ENCODE peak calls at places on chromosomes 7 and 10, in five cellular contexts. One of them, this sample, is unnamed.

GRCh38 chr7:73778801-73779389 is 8.8 kb upstream of the CLDN3 start:
- DNase-seq in epithelial cell of prostate: no peak
- DNase-seq in dorsolateral prefrontal cortex: peak
- DNase-seq in tibial nerve: no peak
- DNase-seq in Peyer's patch: peak
- DNase-seq in this sample: no peak

GRCh38 chr10:89147256-89147655 is 59.9 kb downstream of the CH25H start:
- DNase-seq in epithelial cell of prostate: peak
- DNase-seq in dorsolateral prefrontal cortex: no peak
- DNase-seq in tibial nerve: no peak
- DNase-seq in Peyer's patch: no peak
- DNase-seq in this sample: no peak

GRCh38 chr10:58028597-58029366 is 238.9 kb downstream of the IPMK start:
- DNase-seq in epithelial cell of prostate: no peak
- DNase-seq in dorsolateral prefrontal cortex: no peak
- DNase-seq in tibial nerve: no peak
- DNase-seq in Peyer's patch: no peak
- DNase-seq in this sample: no peak

GRCh38 chr7:115749924-115750323 is 280.6 kb downstream of the TFEC start:
- DNase-seq in epithelial cell of prostate: no peak
- DNase-seq in dorsolateral prefrontal cortex: no peak
- DNase-seq in tibial nerve: no peak
- DNase-seq in Peyer's patch: no peak
- DNase-seq in this sample: no peak

GRCh38 chr7:75762350-75762917 is 9.6 kb downstream of the CCL26 start:
- DNase-seq in epithelial cell of prostate: no peak
- DNase-seq in dorsolateral prefrontal cortex: no peak
- DNase-seq in tibial nerve: no peak
- DNase-seq in Peyer's patch: no peak
- DNase-seq in this sample: no peak

GRCh38 chr10:6399241-6399701 is 180.8 kb downstream of the PRKCQ start:
- DNase-seq in epithelial cell of prostate: no peak
- DNase-seq in dorsolateral prefrontal cortex: no peak
- DNase-seq in tibial nerve: no peak
- DNase-seq in Peyer's patch: no peak
- DNase-seq in this sample: no peak

GRCh38 chr10:97408496-97408992 is 7.4 kb upstream of the RRP12 start:
- DNase-seq in epithelial cell of prostate: no peak
- DNase-seq in dorsolateral prefrontal cortex: no peak
- DNase-seq in tibial nerve: no peak
- DNase-seq in Peyer's patch: no peak
- DNase-seq in this sample: no peak

GRCh38 chr10:17244712-17245365 is 16.8 kb downstream of the VIM start:
- DNase-seq in epithelial cell of prostate: no peak
- DNase-seq in dorsolateral prefrontal cortex: no peak
- DNase-seq in tibial nerve: no peak
- DNase-seq in Peyer's patch: no peak
- DNase-seq in this sample: no peak

GRCh38 chr10:49611166-49611814 is 1.2 kb downstream of the SLC18A3 start:
- DNase-seq in epithelial cell of prostate: no peak
- DNase-seq in dorsolateral prefrontal cortex: no peak
- DNase-seq in tibial nerve: no peak
- DNase-seq in Peyer's patch: peak
- DNase-seq in this sample: no peak

GRCh38 chr10:62894156-62894555 is 78.0 kb upstream of the EGR2 start:
- DNase-seq in epithelial cell of prostate: no peak
- DNase-seq in dorsolateral prefrontal cortex: no peak
- DNase-seq in tibial nerve: no peak
- DNase-seq in Peyer's patch: no peak
- DNase-seq in this sample: no peak

GRCh38 chr7:32616625-32617024 is 121.3 kb downstream of the AVL9 start:
- DNase-seq in epithelial cell of prostate: peak
- DNase-seq in dorsolateral prefrontal cortex: peak
- DNase-seq in tibial nerve: peak
- DNase-seq in Peyer's patch: no peak
- DNase-seq in this sample: no peak

GRCh38 chr7:135291809-135292253 is 58.2 kb downstream of the STRA8 start:
- DNase-seq in epithelial cell of prostate: peak
- DNase-seq in dorsolateral prefrontal cortex: no peak
- DNase-seq in tibial nerve: no peak
- DNase-seq in Peyer's patch: no peak
- DNase-seq in this sample: no peak

DNA sequence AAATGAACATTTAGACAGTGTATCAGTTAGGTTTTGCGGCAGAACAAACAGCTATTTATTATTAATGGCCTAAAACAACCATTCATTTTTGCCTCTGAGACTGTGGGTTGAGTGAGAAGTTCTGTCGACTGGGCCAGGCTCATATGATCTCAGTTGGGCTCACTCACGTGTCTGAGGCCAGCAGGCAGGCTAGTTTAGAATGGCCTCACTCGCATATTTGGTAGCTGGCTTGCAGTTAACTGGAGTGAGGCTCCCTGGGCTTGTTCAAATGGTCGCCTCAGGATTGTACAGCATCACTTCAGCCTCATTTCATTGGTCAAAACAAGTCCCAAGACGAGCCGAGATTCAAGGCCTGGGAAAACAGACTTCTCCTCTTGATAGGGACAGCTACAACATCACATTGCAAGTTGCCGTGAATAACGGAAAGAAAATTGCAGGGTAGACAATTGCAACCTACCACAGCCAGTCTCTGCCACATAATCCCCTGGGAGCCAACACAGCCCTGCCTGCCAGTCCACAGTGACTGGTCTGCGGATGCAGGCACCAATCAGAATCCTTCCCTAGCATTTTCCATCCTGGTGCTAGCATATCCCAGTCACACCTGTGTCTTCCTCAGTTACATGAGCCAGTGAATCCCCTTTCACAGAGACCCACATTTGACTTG is 23.1 kb upstream of the PPIF start:
- DNase-seq in epithelial cell of prostate: no peak
- DNase-seq in dorsolateral prefrontal cortex: no peak
- DNase-seq in tibial nerve: no peak
- DNase-seq in Peyer's patch: no peak
- DNase-seq in this sample: no peak
- H3K27ac ChIP-seq in epithelial cell of prostate: no peak
- H3K27ac ChIP-seq in dorsolateral prefrontal cortex: no peak
- H3K27ac ChIP-seq in tibial nerve: no peak
- H3K27ac ChIP-seq in Peyer's patch: no peak
- H3K27ac ChIP-seq in this sample: no peak

GRCh38 chr7:105811189-105811847 is 65.1 kb downstream of the ATXN7L1 start:
- DNase-seq in epithelial cell of prostate: no peak
- DNase-seq in dorsolateral prefrontal cortex: no peak
- DNase-seq in tibial nerve: no peak
- DNase-seq in Peyer's patch: peak
- DNase-seq in this sample: no peak
- H3K27ac ChIP-seq in epithelial cell of prostate: no peak
- H3K27ac ChIP-seq in dorsolateral prefrontal cortex: no peak
- H3K27ac ChIP-seq in tibial nerve: no peak
- H3K27ac ChIP-seq in Peyer's patch: no peak
- H3K27ac ChIP-seq in this sample: no peak

DNA sequence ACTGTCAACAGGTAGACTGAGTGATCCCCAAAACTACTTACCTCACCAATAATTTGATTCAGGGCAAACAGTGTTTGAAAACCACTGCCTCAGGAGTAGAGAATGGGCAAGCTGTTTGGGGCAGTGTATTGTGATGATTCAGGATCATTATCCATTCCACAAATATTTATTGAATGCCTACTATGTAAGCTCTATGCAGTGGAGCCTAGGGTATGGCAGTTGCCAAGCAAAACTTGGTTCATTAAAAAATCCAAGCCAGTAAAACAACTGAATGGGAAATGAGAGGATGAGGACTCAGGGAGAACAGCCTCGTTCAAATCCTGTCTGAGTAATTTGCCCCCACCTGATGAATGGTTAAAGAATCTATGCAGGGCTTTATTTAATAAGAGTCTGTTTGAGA is 71.5 kb downstream of the CREB5 start:
- DNase-seq in epithelial cell of prostate: peak
- DNase-seq in dorsolateral prefrontal cortex: no peak
- DNase-seq in tibial nerve: no peak
- DNase-seq in Peyer's patch: no peak
- DNase-seq in this sample: no peak
- H3K27ac ChIP-seq in epithelial cell of prostate: no peak
- H3K27ac ChIP-seq in dorsolateral prefrontal cortex: no peak
- H3K27ac ChIP-seq in tibial nerve: no peak
- H3K27ac ChIP-seq in Peyer's patch: no peak
- H3K27ac ChIP-seq in this sample: no peak

GRCh38 chr10:13984647-13985155 is 346.0 kb downstream of the FRMD4A start:
- DNase-seq in epithelial cell of prostate: peak
- DNase-seq in dorsolateral prefrontal cortex: no peak
- DNase-seq in tibial nerve: no peak
- DNase-seq in Peyer's patch: no peak
- DNase-seq in this sample: peak
- H3K27ac ChIP-seq in epithelial cell of prostate: no peak
- H3K27ac ChIP-seq in dorsolateral prefrontal cortex: no peak
- H3K27ac ChIP-seq in tibial nerve: no peak
- H3K27ac ChIP-seq in Peyer's patch: no peak
- H3K27ac ChIP-seq in this sample: no peak

GRCh38 chr10:124689911-124690498 is 54.2 kb downstream of the FAM53B start:
- DNase-seq in epithelial cell of prostate: no peak
- DNase-seq in dorsolateral prefrontal cortex: no peak
- DNase-seq in tibial nerve: no peak
- DNase-seq in Peyer's patch: no peak
- DNase-seq in this sample: no peak
- H3K27ac ChIP-seq in epithelial cell of prostate: no peak
- H3K27ac ChIP-seq in dorsolateral prefrontal cortex: peak
- H3K27ac ChIP-seq in tibial nerve: peak
- H3K27ac ChIP-seq in Peyer's patch: peak
- H3K27ac ChIP-seq in this sample: no peak

GRCh38 chr10:70479626-70480253 is 1.2 kb downstream of the PALD1 start:
- DNase-seq in epithelial cell of prostate: no peak
- DNase-seq in dorsolateral prefrontal cortex: no peak
- DNase-seq in tibial nerve: no peak
- DNase-seq in Peyer's patch: no peak
- DNase-seq in this sample: no peak

GRCh38 chr10:70480254-70480861 is 1.8 kb downstream of the PALD1 start:
- DNase-seq in epithelial cell of prostate: no peak
- DNase-seq in dorsolateral prefrontal cortex: no peak
- DNase-seq in tibial nerve: no peak
- DNase-seq in Peyer's patch: peak
- DNase-seq in this sample: no peak

GRCh38 chr10:70481105-70481504 is 2.5 kb downstream of the PALD1 start:
- DNase-seq in epithelial cell of prostate: no peak
- DNase-seq in dorsolateral prefrontal cortex: no peak
- DNase-seq in tibial nerve: no peak
- DNase-seq in Peyer's patch: no peak
- DNase-seq in this sample: no peak

GRCh38 chr10:70481831-70482530 is 3.4 kb downstream of the PALD1 start:
- DNase-seq in epithelial cell of prostate: no peak
- DNase-seq in dorsolateral prefrontal cortex: no peak
- DNase-seq in tibial nerve: no peak
- DNase-seq in Peyer's patch: no peak
- DNase-seq in this sample: no peak

GRCh38 chr10:70482982-70483760 is 4.6 kb downstream of the PALD1 start:
- DNase-seq in epithelial cell of prostate: no peak
- DNase-seq in dorsolateral prefrontal cortex: no peak
- DNase-seq in tibial nerve: no peak
- DNase-seq in Peyer's patch: no peak
- DNase-seq in this sample: no peak
- H3K27ac ChIP-seq in epithelial cell of prostate: no peak
- H3K27ac ChIP-seq in dorsolateral prefrontal cortex: no peak
- H3K27ac ChIP-seq in tibial nerve: no peak
- H3K27ac ChIP-seq in Peyer's patch: peak
- H3K27ac ChIP-seq in this sample: peak